ENCODE peak calls at places on chromosomes 13 and 19, in eight cellular contexts. L is ovary; K is esophagus squamous epithelium; O is H1; U is heart left ventricle; N is CD8-positive, alpha-beta memory T cell; F is CD4-positive, CD25-positive, alpha-beta regulatory T cell; M is suprapubic skin. I is an unnamed sample.
A peak's percentile ranks its signal among the peaks of the same experiment; 100 is the strongest.

GRCh38 chr13:50911051-50911690 is 1.6 kb downstream of the RNASEH2B start:
- DNase-seq in L (no peak), K (no peak), O (no peak), U (no peak), N (no peak), F (no peak), M (no peak), I (no peak)

GRCh38 chr13:24683833-24684599 is 3.8 kb downstream of the ATP12A start:
- DNase-seq in L (no peak), K (no peak), O (peak; percentile 88), U (peak; percentile 50), N (peak; percentile 75), F (peak; percentile 41), M (no peak), I (peak; percentile 50)

GRCh38 chr19:1259206-1259872 is 9.8 kb upstream of the CIRBP start:
- DNase-seq in L (peak; percentile 84), K (no peak), O (no peak), U (peak; percentile 89), N (peak; percentile 86), F (peak; percentile 67), M (peak; percentile 89), I (peak; percentile 71)

GRCh38 chr13:27038323-27038722 is 133.3 kb downstream of the USP12 start:
- DNase-seq in L (no peak), K (no peak), O (no peak), U (no peak), N (no peak), F (no peak), M (no peak), I (no peak)

GRCh38 chr19:2618611-2619010 is 83.9 kb downstream of the GNG7 start:
- DNase-seq in L (no peak), K (no peak), O (no peak), U (peak; percentile 60), N (peak; percentile 74), F (peak; percentile 32), M (no peak), I (peak; percentile 80)

GRCh38 chr13:99988469-99989375 is 7.1 kb downstream of the ZIC2 start:
- DNase-seq in L (no peak), K (no peak), O (peak; percentile 75), U (no peak), N (no peak), F (no peak), M (no peak), I (no peak)

GRCh38 chr19:35845215-35846037 is 6.9 kb downstream of the NPHS1 start:
- DNase-seq in L (no peak), K (no peak), O (peak; percentile 74), U (no peak), N (no peak), F (no peak), M (no peak), I (no peak)

GRCh38 chr19:16441661-16442071 is 30.1 kb downstream of the EPS15L1 start:
- DNase-seq in L (no peak), K (no peak), O (peak; percentile 78), U (no peak), N (no peak), F (no peak), M (no peak), I (no peak)

GRCh38 chr13:98103942-98104880 is 38.7 kb upstream of the FARP1 start:
- DNase-seq in L (no peak), K (no peak), O (no peak), U (no peak), N (no peak), F (no peak), M (no peak), I (no peak)

GRCh38 chr13:49958321-49958720 is 22.2 kb upstream of the SPRYD7 start:
- DNase-seq in L (no peak), K (no peak), O (no peak), U (no peak), N (no peak), F (no peak), M (no peak), I (no peak)

GRCh38 chr19:13794388-13794751 is 873 bp upstream of the ZSWIM4 start:
- DNase-seq in L (peak; percentile 91), K (no peak), O (no peak), U (peak; percentile 83), N (no peak), F (no peak), M (peak; percentile 89), I (peak; percentile 61)

GRCh38 chr13:80363890-80364503 is 23.1 kb upstream of the SPRY2 start:
- DNase-seq in L (no peak), K (no peak), O (no peak), U (no peak), N (no peak), F (no peak), M (no peak), I (no peak)

GRCh38 chr13:90839061-90839460 is 508.4 kb upstream of the MIR17HG start:
- DNase-seq in L (no peak), K (no peak), O (no peak), U (no peak), N (no peak), F (no peak), M (no peak), I (no peak)

GRCh38 chr19:13055213-13056051 is 47.2 kb downstream of the LYL1 start:
- DNase-seq in L (peak; percentile 90), K (no peak), O (peak; percentile 80), U (peak; percentile 83), N (no peak), F (no peak), M (peak; percentile 89), I (peak; percentile 61)

GRCh38 chr13:66528903-66529576 is 701.1 kb downstream of the PCDH9 start:
- DNase-seq in L (no peak), K (no peak), O (no peak), U (no peak), N (no peak), F (no peak), M (no peak), I (no peak)

GRCh38 chr19:18488838-18489626 is 32.8 kb downstream of the ELL start:
- DNase-seq in L (no peak), K (no peak), O (peak; percentile 74), U (no peak), N (no peak), F (no peak), M (no peak), I (no peak)

GRCh38 chr13:104385409-104385808 is 1319.2 kb upstream of the SLC10A2 start:
- DNase-seq in L (no peak), K (no peak), O (no peak), U (no peak), N (no peak), F (no peak), M (no peak), I (no peak)

GRCh38 chr19:39345956-39346355 is 3.7 kb downstream of the SAMD4B start:
- DNase-seq in L (no peak), K (no peak), O (no peak), U (no peak), N (no peak), F (no peak), M (no peak), I (no peak)

DNA sequence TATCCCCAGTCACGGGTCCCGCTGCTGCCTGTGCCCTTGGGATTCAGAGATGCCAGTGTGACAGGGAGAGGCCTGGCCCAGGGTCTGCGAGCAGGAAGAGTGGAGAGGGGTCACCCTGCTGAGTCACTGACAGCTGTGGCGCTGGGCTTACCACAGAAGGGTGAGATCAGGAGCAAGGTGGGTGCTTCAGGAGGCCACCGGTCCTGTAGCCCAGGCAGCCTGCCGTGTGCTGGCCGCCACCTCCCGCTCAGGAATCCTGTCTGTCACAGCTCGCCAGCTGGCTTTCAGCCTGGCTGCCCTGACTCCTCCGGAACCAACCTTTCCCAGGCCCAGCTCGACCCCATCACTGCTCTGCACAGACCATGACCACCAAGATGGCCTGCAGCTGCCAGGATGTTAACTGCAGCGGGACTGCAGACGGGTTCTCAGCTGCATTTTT is 25.3 kb downstream of the NAXD start:
- DNase-seq in L (peak; percentile 55), K (no peak), O (no peak), U (peak; percentile 42), N (no peak), F (no peak), M (no peak), I (no peak)
- H3K36me3 ChIP-seq in L (no peaks in the 10 kb centered on the region), K (peaks cover 30% of the 10 kb centered on the region), O (peaks cover 46% of the 10 kb centered on the region), U (peaks cover 86% of the 10 kb centered on the region), N (peaks cover 38% of the 10 kb centered on the region), F (peaks cover 79% of the 10 kb centered on the region), M (peaks cover 84% of the 10 kb centered on the region), I (peaks cover 79% of the 10 kb centered on the region)

GRCh38 chr19:42293539-42293938 is 8.4 kb upstream of the PRR19 start:
- DNase-seq in L (no peak), K (no peak), O (peak; percentile 67), U (no peak), N (no peak), F (no peak), M (no peak), I (no peak)
- H3K36me3 ChIP-seq in L (no peaks in the 10 kb centered on the region), K (peaks cover 53% of the 10 kb centered on the region), O (peaks cover 54% of the 10 kb centered on the region), U (peaks cover 67% of the 10 kb centered on the region), N (peaks cover 11% of the 10 kb centered on the region), F (peaks cover 41% of the 10 kb centered on the region), M (peaks cover 69% of the 10 kb centered on the region), I (peaks cover 71% of the 10 kb centered on the region)

DNA sequence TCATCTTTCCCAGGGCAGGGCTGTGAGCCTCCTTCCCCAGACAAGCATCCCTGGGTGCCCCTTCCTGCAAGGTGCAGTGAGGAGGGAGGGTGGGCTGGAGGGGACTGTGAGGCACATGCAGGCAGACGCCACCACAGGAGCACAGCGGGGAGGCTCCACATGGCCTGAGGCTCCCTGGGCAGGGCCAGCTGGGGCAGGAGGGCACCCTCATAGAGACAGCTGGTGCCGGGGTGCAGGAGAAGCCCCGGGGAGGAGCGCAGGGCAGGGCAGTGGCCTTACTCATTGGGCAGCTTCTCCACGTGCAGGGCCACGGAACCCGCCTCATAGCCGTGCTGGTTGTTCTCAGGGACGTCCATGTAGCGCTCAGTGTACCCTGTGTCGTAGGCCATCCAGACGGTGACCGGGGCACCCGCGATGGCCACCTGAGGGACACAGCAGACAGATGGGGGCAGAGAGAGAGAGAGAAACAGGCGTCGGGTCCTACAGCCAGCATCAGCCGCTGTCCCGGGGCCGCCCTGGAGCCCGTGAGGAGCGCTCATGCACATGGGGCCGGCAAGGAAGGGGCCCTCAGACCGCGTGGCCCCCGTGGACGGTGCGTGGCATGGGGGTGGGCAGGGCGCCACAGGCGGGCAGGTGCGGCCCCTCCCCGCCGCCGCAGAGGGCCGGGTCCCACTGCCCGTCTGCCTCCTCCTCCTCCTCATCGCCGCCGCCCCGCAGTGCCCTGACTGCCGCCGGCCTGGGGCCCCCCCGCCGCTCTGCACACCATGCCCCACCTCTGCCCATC is 12.5 kb upstream of the MYDGF start:
- DNase-seq in L (no peak), K (no peak), O (no peak), U (no peak), N (no peak), F (no peak), M (no peak), I (no peak)
- H3K36me3 ChIP-seq in L (no peaks in the 10 kb centered on the region), K (peaks cover 44% of the 10 kb centered on the region), O (peaks cover 15% of the 10 kb centered on the region), U (peaks cover 93% of the 10 kb centered on the region), N (no peaks in the 10 kb centered on the region), F (peaks cover 23% of the 10 kb centered on the region), M (peaks cover 92% of the 10 kb centered on the region), I (peaks cover 70% of the 10 kb centered on the region)

DNA sequence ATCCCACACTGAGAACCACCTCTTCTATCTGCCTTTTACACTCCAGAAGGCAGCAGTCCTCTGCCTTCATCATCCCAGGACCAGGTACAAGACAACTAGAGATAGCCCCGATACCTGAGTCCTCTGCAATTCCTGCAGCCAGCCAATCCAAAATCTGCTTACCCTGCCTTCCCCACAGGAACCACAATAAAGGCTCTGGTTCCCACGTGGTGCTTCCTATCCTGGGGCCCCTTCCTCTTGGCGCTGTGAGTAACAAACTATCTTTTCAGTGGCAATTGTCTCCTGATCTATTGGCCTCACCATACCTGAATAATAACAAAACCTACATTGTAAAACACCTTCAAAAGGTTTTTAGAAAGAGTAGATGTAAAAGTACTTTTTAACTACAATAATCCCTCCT is 63.1 kb downstream of the ZDHHC20 start:
- DNase-seq in L (no peak), K (no peak), O (no peak), U (no peak), N (no peak), F (no peak), M (no peak), I (no peak)
- H3K36me3 ChIP-seq in L (no peaks in the 10 kb centered on the region), K (no peaks in the 10 kb centered on the region), O (no peaks in the 10 kb centered on the region), U (peaks cover 57% of the 10 kb centered on the region), N (peaks cover 4% of the 10 kb centered on the region), F (peaks cover 44% of the 10 kb centered on the region), M (peaks cover 38% of the 10 kb centered on the region), I (peaks cover 12% of the 10 kb centered on the region)

I was measured in lung.